ENCODE peak calls at places on chromosomes 16 and 17, in ten cellular contexts. B, H, N, T, G, P, C, E, R and O are unnamed samples.
A peak's percentile ranks its signal among the peaks of the same experiment; 100 is the strongest.

GRCh38 chr16:47317465-47318240 is 143.2 kb downstream of the ITFG1 start:
- DNase-seq in N (no peak), E (no peak), B (no peak), H (no peak), G (no peak), T (no peak), C (no peak), P (no peak), R (no peak), O (no peak)

GRCh38 chr17:50541916-50542688 is 4.9 kb upstream of the SPATA20 start:
- DNase-seq in G (peak; percentile 92), T (peak; percentile 89), H (peak; percentile 69), N (peak; percentile 99), P (peak; percentile 88), B (peak; percentile 92), C (peak; percentile 97), E (peak; percentile 95), R (peak; percentile 92), O (peak; percentile 91)

GRCh38 chr16:47851026-47851610 is 304.7 kb downstream of the ABCC12 start:
- DNase-seq in G (no peak), E (no peak), P (no peak), B (no peak), H (no peak), T (no peak), R (no peak), N (no peak), C (peak; percentile 43), O (no peak)

GRCh38 chr16:10326647-10327046 is 59.2 kb upstream of the ATF7IP2 start:
- DNase-seq in R (no peak), E (no peak), B (no peak), N (no peak), H (no peak), T (no peak), G (no peak), P (no peak), C (no peak), O (no peak)

GRCh38 chr17:62852195-62852594 is 44.1 kb upstream of the MARCHF10 start:
- DNase-seq in P (no peak), H (no peak), C (no peak), E (no peak), T (no peak), R (no peak), G (no peak), B (no peak), N (no peak), O (no peak)

GRCh38 chr16:3665508-3665907 is 11.0 kb downstream of the DNASE1 start:
- DNase-seq in C (no peak), B (no peak), P (no peak), E (no peak), N (peak; percentile 66), T (no peak), H (no peak), R (no peak), G (no peak), O (peak; percentile 11)

GRCh38 chr17:73646409-73647305 is 2.4 kb upstream of the SDK2 start:
- DNase-seq in N (no peak), G (no peak), R (no peak), H (no peak), E (peak; percentile 41), C (peak; percentile 79), B (peak; percentile 13), P (no peak), T (no peak), O (peak; percentile 14)

GRCh38 chr17:36524428-36524876 is 10.2 kb downstream of the MYO19 start:
- DNase-seq in T (no peak), H (peak; percentile 41), G (peak; percentile 75), E (no peak), P (no peak), B (no peak), R (no peak), C (no peak), N (no peak), O (no peak)

GRCh38 chr17:6505425-6506142 is 50.8 kb downstream of the PITPNM3 start:
- DNase-seq in R (no peak), B (no peak), E (no peak), C (no peak), N (no peak), G (peak; percentile 60), P (no peak), T (no peak), H (peak; percentile 43), O (no peak)

GRCh38 chr17:40564883-40565744 is at the start of gene CCR7:
- DNase-seq in T (no peak), G (no peak), E (no peak), R (no peak), H (no peak), C (no peak), N (no peak), P (no peak), B (peak; percentile 15), O (no peak)

GRCh38 chr17:79011451-79012147 is 2.0 kb upstream of the CANT1 start:
- DNase-seq in B (no peak), R (no peak), H (peak; percentile 85), E (no peak), N (no peak), P (no peak), C (no peak), T (no peak), G (peak; percentile 97), O (no peak)

GRCh38 chr17:28363186-28363585 is 1.8 kb downstream of the SEBOX start:
- DNase-seq in B (no peak), G (no peak), R (no peak), N (no peak), E (no peak), C (no peak), H (no peak), T (no peak), P (no peak), O (no peak)

GRCh38 chr17:68453991-68454665 is 3.2 kb downstream of the WIPI1 start:
- DNase-seq in T (no peak), G (no peak), H (no peak), P (no peak), N (no peak), E (no peak), R (no peak), B (no peak), C (no peak), O (no peak)
- H3K27ac ChIP-seq in T (peak overlapping the region; percentile 36), G (no peak overlapping the region), H (no peak overlapping the region), P (peak overlapping the region; percentile 46), N (no peak overlapping the region), E (no peak overlapping the region), R (no peak overlapping the region), B (peak overlapping the region; percentile 29), C (no peak overlapping the region), O (no peak overlapping the region)

DNA sequence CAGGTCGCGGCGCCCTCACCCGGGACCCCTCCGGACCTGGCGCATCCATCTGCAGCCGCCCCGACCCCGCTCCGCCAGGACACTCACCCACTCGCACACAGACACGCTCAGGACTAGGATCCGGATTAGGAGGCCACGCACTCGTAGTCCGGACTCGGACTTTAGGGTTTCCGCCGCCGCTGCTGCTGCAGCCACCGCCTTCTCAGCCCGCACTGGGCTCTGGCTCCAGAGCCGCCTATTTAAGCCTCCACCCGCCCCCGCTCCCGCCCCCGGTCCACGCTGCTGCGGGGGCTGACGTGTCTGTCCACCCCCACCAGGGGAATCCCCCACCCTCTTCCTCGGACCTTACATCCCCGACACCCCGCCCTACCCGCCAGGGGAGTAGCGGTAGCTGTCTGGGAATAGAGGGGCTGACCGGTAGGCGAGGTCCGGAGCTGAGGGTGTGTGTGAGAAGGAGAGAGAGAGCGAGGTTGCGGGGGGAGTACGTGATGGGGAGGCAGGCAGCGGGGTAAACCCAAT is at the start of gene RRAD:
- DNase-seq in P (peak; percentile 76), R (peak; percentile 84), B (no peak), C (peak; percentile 54), E (peak; percentile 48), H (peak; percentile 44), G (no peak), T (no peak), N (peak; percentile 82), O (no peak)
- H3K27ac ChIP-seq in P (peak within 1 kb of the TSS; percentile 86), R (peak within 1 kb of the TSS; percentile 73), B (peak within 1 kb of the TSS; percentile 79), C (no peak within 1 kb of the TSS), E (no peak within 1 kb of the TSS), H (no peak within 1 kb of the TSS), G (no peak within 1 kb of the TSS), T (peak within 1 kb of the TSS; percentile 56), N (peak within 1 kb of the TSS; percentile 63), O (no peak within 1 kb of the TSS)

DNA sequence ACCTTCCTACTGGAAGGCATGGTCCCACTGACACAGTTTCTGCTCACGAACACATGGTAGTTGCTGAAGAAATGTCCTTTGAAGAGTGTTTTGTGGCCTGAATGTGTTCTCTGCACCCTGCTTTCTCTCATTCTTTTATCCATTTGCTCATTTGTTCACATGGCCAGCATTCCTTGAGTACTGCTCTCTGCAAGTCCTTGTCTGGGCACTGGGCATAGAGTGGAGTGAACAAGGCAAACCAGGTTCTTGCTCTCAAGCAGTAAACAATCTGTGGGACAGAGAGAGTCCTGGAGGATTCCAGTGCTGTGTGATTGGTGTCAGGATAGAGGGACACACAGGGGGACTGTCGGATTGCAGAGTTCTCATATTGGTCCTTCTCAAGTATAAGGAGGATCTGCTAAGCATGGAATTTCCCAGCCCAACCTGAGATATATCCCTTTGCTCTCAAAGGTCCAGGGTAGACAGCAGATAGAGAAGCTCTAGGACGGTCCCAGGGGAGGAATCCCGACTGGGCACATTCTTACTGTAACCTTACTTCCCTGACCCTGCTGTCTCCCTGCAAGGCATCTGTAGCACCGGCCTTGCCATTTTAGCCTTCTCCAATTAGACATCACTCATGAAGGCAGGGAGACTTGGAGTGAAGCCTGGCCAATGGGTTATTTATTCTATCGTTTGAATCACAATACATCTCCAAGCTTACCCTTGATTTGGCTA is 32.3 kb downstream of the ARL4D start:
- DNase-seq in R (no peak), C (peak; percentile 8), E (no peak), N (no peak), H (no peak), G (no peak), T (no peak), B (no peak), P (no peak), O (no peak)
- H3K27ac ChIP-seq in R (no peak overlapping the region), C (no peak overlapping the region), E (no peak overlapping the region), N (no peak overlapping the region), H (no peak overlapping the region), G (no peak overlapping the region), T (no peak overlapping the region), B (peak overlapping the region; percentile 16), P (peak overlapping the region; percentile 9), O (peak overlapping the region; percentile 17)

GRCh38 chr16:57444711-57445110 is 2.5 kb downstream of the CIAPIN1 start:
- DNase-seq in C (no peak), T (no peak), H (peak; percentile 20), P (no peak), N (no peak), B (no peak), R (no peak), G (no peak), E (no peak), O (no peak)
- H3K27ac ChIP-seq in C (no peak overlapping the region), T (no peak overlapping the region), H (no peak overlapping the region), P (no peak overlapping the region), N (no peak overlapping the region), B (no peak overlapping the region), R (no peak overlapping the region), G (no peak overlapping the region), E (peak overlapping the region; percentile 42), O (no peak overlapping the region)